ENCODE peak calls at places on chromosomes 5 and 9, in six cellular contexts. Y, T, B, Q, R and U are unnamed samples. For H3K9me3, the result is how much of the 10 kb centered on the place peaks cover.

GRCh38 chr5:170611446-170612088 is 107.7 kb downstream of the KCNIP1 start:
- DNase-seq in R (no peak), T (peak), Q (no peak), B (peak), Y (no peak), U (no peak)

GRCh38 chr9:91359734-91360470 is 1.8 kb downstream of the AUH start:
- DNase-seq in R (peak), Y (no peak), B (no peak), T (no peak), Q (no peak), U (no peak)

GRCh38 chr9:97874617-97875016 is 21.6 kb downstream of the FOXE1 start:
- DNase-seq in Y (no peak), R (no peak), B (no peak), Q (no peak), T (no peak), U (no peak)

GRCh38 chr5:16992006-16992405 is 55.9 kb upstream of the MYO10 start:
- DNase-seq in T (no peak), Y (no peak), R (no peak), B (no peak), Q (no peak), U (no peak)

GRCh38 chr5:42579320-42579719 is 156.1 kb downstream of the GHR start:
- DNase-seq in B (no peak), Q (no peak), R (no peak), T (no peak), Y (no peak), U (no peak)

GRCh38 chr9:130938652-130939404 is at the start of gene FIBCD1:
- DNase-seq in T (peak), B (no peak), Q (no peak), R (peak), Y (no peak), U (peak)

GRCh38 chr5:141349917-141350619 is at the start of gene PCDHGB1:
- DNase-seq in B (no peak), R (peak), Y (no peak), Q (no peak), T (no peak), U (peak)

GRCh38 chr5:179259731-179260323 is 85.4 kb downstream of the ADAMTS2 start:
- DNase-seq in T (peak), R (no peak), Q (no peak), B (no peak), Y (no peak), U (peak)

GRCh38 chr9:79382468-79382867 is 189.3 kb upstream of the TLE4 start:
- DNase-seq in B (no peak), R (no peak), T (peak), Q (no peak), Y (no peak), U (no peak)

GRCh38 chr5:76732405-76733048 is 16.6 kb downstream of the F2R start:
- DNase-seq in R (no peak), T (no peak), Y (no peak), Q (no peak), B (no peak), U (no peak)

GRCh38 chr9:37926737-37927590 is 23.0 kb upstream of the SLC25A51 start:
- DNase-seq in T (no peak), B (peak), Y (no peak), R (no peak), Q (no peak), U (no peak)

GRCh38 chr5:113510836-113511451 is 2.5 kb upstream of the YTHDC2 start:
- DNase-seq in T (peak), R (peak), Y (no peak), B (no peak), Q (no peak), U (no peak)

GRCh38 chr5:147892696-147893296 is 13.5 kb downstream of the C5orf46 start:
- DNase-seq in Q (peak), Y (no peak), B (no peak), R (no peak), T (no peak), U (peak)

GRCh38 chr5:115246361-115246991 is 16.2 kb downstream of the PGGT1B start:
- DNase-seq in Q (no peak), B (no peak), R (peak), T (peak), Y (no peak), U (no peak)

GRCh38 chr5:150278046-150278760 is 11.4 kb downstream of the CAMK2A start:
- DNase-seq in Y (no peak), T (no peak), R (no peak), B (no peak), Q (no peak), U (no peak)

GRCh38 chr9:135123735-135124134 is 36.3 kb downstream of the OLFM1 start:
- DNase-seq in T (no peak), R (no peak), Y (no peak), B (no peak), Q (no peak), U (peak)

GRCh38 chr5:42992035-42992570 is 48.0 kb downstream of the ANXA2R start:
- DNase-seq in R (peak), Q (peak), T (peak), Y (peak), B (peak), U (peak)

GRCh38 chr5:132283423-132284043 is 10.7 kb upstream of the SLC22A4 start:
- DNase-seq in Y (no peak), T (no peak), R (no peak), B (no peak), Q (no peak), U (no peak)

GRCh38 chr9:93077367-93077766 is 18.6 kb upstream of the CARD19 start:
- DNase-seq in Y (no peak), R (no peak), B (no peak), Q (no peak), T (no peak), U (no peak)

GRCh38 chr9:4334439-4334838 is 34.6 kb upstream of the GLIS3 start:
- DNase-seq in Y (no peak), T (peak), Q (peak), R (no peak), B (no peak), U (peak)

GRCh38 chr9:115923903-115924668 is 229.5 kb upstream of the PAPPA start:
- DNase-seq in R (no peak), Q (no peak), B (no peak), Y (no peak), T (peak), U (no peak)

GRCh38 chr9:120640380-120640779 is 60.4 kb upstream of the CDK5RAP2 start:
- DNase-seq in Q (no peak), Y (no peak), T (no peak), R (no peak), B (no peak), U (no peak)

GRCh38 chr9:137019891-137020683 is 8.0 kb downstream of the ABCA2 start:
- DNase-seq in Q (no peak), Y (no peak), R (no peak), T (no peak), B (no peak), U (no peak)

GRCh38 chr5:38846379-38846967 is 661 bp downstream of the OSMR start:
- DNase-seq in R (no peak), B (peak), T (no peak), Y (no peak), Q (no peak), U (no peak)

GRCh38 chr9:121369595-121370265 is at the start of gene STOM:
- DNase-seq in Y (peak), T (peak), Q (peak), B (peak), R (peak), U (peak)

GRCh38 chr5:88724201-88724600 is 158.8 kb downstream of the MEF2C start:
- DNase-seq in T (peak), Y (no peak), Q (no peak), R (no peak), B (no peak), U (no peak)

GRCh38 chr5:110038297-110038997 is 348.7 kb downstream of the MAN2A1 start:
- DNase-seq in R (no peak), T (no peak), Y (no peak), Q (no peak), B (no peak), U (no peak)

GRCh38 chr9:78314550-78314949 is 17.6 kb downstream of the PSAT1 start:
- DNase-seq in Y (no peak), Q (no peak), B (no peak), R (no peak), T (no peak), U (no peak)

GRCh38 chr9:78316151-78316892 is 19.4 kb downstream of the PSAT1 start:
- DNase-seq in Y (no peak), T (no peak), Q (no peak), R (no peak), B (no peak), U (no peak)

GRCh38 chr9:78312125-78312524 is 15.2 kb downstream of the PSAT1 start:
- DNase-seq in B (no peak), T (no peak), R (no peak), Q (no peak), Y (no peak), U (no peak)

GRCh38 chr9:78311075-78311474 is 14.2 kb downstream of the PSAT1 start:
- DNase-seq in T (no peak), R (no peak), Y (no peak), B (no peak), Q (no peak), U (no peak)

GRCh38 chr9:78314953-78315870 is 18.3 kb downstream of the PSAT1 start:
- DNase-seq in R (no peak), Y (no peak), B (no peak), T (no peak), Q (no peak), U (no peak)
- H3K27ac ChIP-seq in R (no peak), Y (no peak), B (no peak), T (no peak), Q (no peak), U (no peak)

GRCh38 chr9:89398651-89399050 is 80.4 kb downstream of the SECISBP2 start:
- DNase-seq in Q (no peak), T (no peak), Y (no peak), R (no peak), B (no peak), U (no peak)

GRCh38 chr9:89400398-89401116 is 82.3 kb downstream of the SECISBP2 start:
- DNase-seq in B (peak), R (no peak), Y (no peak), T (no peak), Q (no peak), U (no peak)

GRCh38 chr9:89395931-89396710 is 77.8 kb downstream of the SECISBP2 start:
- DNase-seq in T (no peak), Y (no peak), R (no peak), Q (no peak), B (peak), U (no peak)

GRCh38 chr9:89394412-89394811 is 76.1 kb downstream of the SECISBP2 start:
- DNase-seq in R (no peak), T (no peak), Q (no peak), B (peak), Y (no peak), U (peak)

DNA sequence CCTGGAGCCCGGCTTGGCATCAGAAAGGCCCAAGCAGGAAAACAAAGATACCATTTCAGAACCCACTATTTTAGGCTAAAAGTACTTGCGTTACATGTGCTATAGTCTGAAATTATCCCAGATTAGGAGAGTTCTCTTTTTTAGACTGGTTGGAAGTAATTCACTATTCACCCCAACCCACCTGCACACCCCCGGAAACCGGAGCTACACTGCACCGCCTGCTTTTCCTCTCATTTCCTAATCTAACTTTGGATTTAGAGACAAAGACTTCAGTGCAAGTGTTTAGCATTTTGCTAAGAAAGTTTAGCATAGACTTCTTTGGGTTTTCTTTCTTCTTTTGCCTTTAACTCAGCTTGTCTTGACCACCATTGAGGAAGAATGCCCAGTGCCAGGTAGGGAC is 79.2 kb downstream of the SECISBP2 start:
- DNase-seq in R (no peak), B (no peak), T (no peak), Q (no peak), Y (no peak), U (no peak)
- H3K9me3 ChIP-seq in R (under half), B (under half), T (under half), Q (under half), Y (under half), U (under half)

DNA sequence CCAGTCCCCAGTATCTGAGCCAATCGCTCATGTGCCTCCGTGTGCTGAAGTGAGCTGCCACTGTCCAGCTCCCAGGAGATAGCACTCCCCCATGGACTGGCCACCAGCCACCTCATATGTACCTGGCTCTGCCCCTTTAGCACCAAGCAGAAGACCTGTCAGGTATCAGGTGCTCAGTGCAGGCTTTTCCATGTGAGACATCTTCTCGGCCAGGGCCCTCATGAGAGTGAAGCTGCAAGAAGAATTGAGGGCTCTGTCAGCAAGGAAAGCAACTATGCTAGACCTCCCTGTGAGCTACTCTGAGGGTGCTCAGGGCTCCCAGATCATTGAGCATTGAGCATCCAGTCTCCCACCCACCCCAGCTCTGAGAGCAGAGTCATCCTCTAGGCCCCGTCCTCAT is 264.2 kb upstream of the ADAMTS16 start:
- DNase-seq in B (no peak), R (no peak), Y (no peak), T (no peak), Q (no peak), U (no peak)
- H3K4me3 ChIP-seq in B (no peak), R (no peak), Y (no peak), T (no peak), Q (no peak), U (no peak)

GRCh38 chr9:22374021-22374420 is 72.6 kb upstream of the DMRTA1 start:
- DNase-seq in T (no peak), Q (no peak), Y (no peak), B (no peak), R (no peak), U (no peak)
- H3K27ac ChIP-seq in T (no peak), Q (no peak), Y (no peak), B (no peak), R (no peak), U (no peak)

DNA sequence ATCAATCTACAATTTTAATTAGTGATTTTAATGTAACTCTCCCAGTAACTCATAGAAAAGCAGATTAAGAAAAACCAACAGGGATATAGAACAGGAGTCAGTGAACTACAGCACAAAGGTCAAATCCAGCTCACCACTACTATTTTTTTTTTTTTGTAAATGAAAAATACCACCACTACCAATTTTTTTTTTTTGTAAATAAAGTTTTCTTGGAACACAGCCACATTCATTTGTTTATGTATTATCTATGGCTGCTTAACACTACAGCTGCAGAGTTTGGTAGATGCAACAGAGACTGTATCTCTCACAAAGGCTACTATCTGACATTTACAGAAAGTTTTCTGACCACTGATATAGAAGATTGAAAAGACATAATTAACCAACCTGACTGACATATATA is 11.7 kb downstream of the ZNF510 start:
- DNase-seq in R (no peak), T (no peak), B (no peak), Y (no peak), Q (no peak), U (no peak)
- H3K9me3 ChIP-seq in R (half or more), T (half or more), B (half or more), Y (under half), Q (under half), U (under half)

GRCh38 chr9:111984075-111984802 is 87.6 kb downstream of the UGCG start:
- DNase-seq in T (no peak), B (no peak), Y (no peak), Q (no peak), R (no peak), U (no peak)
- H3K4me3 ChIP-seq in T (no peak), B (no peak), Y (no peak), Q (no peak), R (no peak), U (no peak)